ENCODE peak calls at places on chromosomes 5 and 9, in four cellular contexts. I, R, A and M are unnamed samples.

GRCh38 chr5:5156461-5157082 is 16.4 kb downstream of the ADAMTS16 start:
- DNase-seq in I (no peak), R (no peak), A (no peak), M (no peak)

GRCh38 chr9:136720251-136720886 is 8.0 kb downstream of the DIPK1B start:
- DNase-seq in R (no peak), A (no peak), I (peak; percentile 51), M (peak; percentile 49)

GRCh38 chr9:77896269-77897245 is 135.1 kb downstream of the GNAQ start:
- DNase-seq in R (no peak), I (no peak), A (no peak), M (no peak)

GRCh38 chr5:10434392-10434791 is 7.3 kb upstream of the ROPN1L start:
- DNase-seq in I (no peak), R (peak; percentile 68), A (no peak), M (no peak)

GRCh38 chr5:14849516-14850294 is 21.9 kb downstream of the ANKH start:
- DNase-seq in I (no peak), R (no peak), A (peak; percentile 22), M (no peak)

GRCh38 chr5:5615569-5615968 is 193.1 kb downstream of the ICE1 start:
- DNase-seq in I (no peak), R (no peak), A (no peak), M (no peak)

GRCh38 chr9:136996361-136997281 is at the start of gene CLIC3:
- DNase-seq in I (no peak), A (peak; percentile 39), R (no peak), M (no peak)

GRCh38 chr5:59640411-59640810 is 253.1 kb downstream of the PDE4D start:
- DNase-seq in R (no peak), I (peak; percentile 18), A (no peak), M (no peak)

GRCh38 chr5:151105561-151105960 is 24.7 kb upstream of the TNIP1 start:
- DNase-seq in I (no peak), R (no peak), A (no peak), M (no peak)

GRCh38 chr5:155128786-155129512 is 115.4 kb downstream of the KIF4B start:
- DNase-seq in R (no peak), A (no peak), I (no peak), M (no peak)

GRCh38 chr9:135663451-135663770 is 302 bp downstream of the LCN9 start:
- DNase-seq in R (no peak), I (no peak), A (no peak), M (no peak)

GRCh38 chr5:2759696-2760461 is 8.4 kb upstream of the IRX2 start:
- DNase-seq in I (no peak), A (no peak), R (no peak), M (no peak)

GRCh38 chr5:128464596-128464995 is 73.4 kb downstream of the FBN2 start:
- DNase-seq in I (peak; percentile 20), A (no peak), R (no peak), M (no peak)

GRCh38 chr9:35605336-35606137 is 475 bp downstream of the TESK1 start:
- DNase-seq in I (no peak), R (no peak), A (peak; percentile 52), M (peak; percentile 38)

DNA sequence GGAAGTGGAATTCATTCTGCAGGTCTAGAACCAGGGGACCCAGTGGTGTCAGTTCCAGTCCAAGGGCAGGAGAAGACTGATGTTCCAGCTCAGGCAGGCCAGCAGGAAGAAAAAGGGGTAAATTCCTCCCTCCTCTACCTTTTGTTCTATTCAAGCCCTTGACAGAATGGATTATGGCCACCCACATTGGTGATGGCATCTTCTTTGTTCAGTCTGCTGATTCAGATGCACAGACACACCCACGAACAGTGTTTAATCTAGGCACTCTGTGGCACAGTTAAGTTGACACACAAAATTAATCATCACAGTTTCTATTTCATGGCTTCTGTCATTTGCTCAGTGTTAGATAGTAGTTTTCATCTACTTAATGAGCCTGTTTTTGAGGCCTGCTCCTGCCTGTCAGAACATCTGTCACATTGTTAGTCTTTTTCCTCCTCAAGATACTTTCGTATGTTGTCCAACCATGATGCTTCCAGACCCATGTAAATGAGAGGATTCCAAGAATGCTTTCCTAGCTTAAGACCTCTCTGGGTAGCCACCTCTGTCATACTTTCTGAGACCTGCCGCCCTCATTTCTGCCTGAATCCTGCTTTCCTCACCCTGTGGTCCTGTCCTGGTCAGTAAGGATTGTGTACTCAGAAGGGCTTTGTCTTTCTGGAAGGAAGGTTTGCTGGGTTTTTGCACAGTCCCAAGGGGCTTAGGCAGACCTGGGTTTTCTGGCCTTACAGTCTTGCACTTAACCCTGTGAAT is 72.5 kb downstream of the SPIN1 start:
- DNase-seq in I (no peak), A (peak; percentile 30), R (no peak), M (no peak)
- H3K4me1 ChIP-seq in I (no peaks in the 10 kb centered on the region), A (peaks cover 13% of the 10 kb centered on the region), R (peaks cover 4% of the 10 kb centered on the region), M (peaks cover 22% of the 10 kb centered on the region)

GRCh38 chr5:39058984-39059565 is 15.1 kb downstream of the RICTOR start:
- DNase-seq in A (no peak), I (no peak), R (no peak), M (no peak)
- H3K27ac ChIP-seq in A (no peak overlapping the region), I (peak overlapping the region; percentile 48), R (no peak overlapping the region), M (no peak overlapping the region)

GRCh38 chr5:115601709-115602584 is at the start of gene TICAM2:
- DNase-seq in R (peak; percentile 69), A (peak; percentile 84), I (peak; percentile 70), M (peak; percentile 74)
- TF ChIP-seq CTCF in R (peak; percentile 9), A (peak; percentile 37), I (peak; percentile 64), M (no peak)

GRCh38 chr5:149528661-149529060 is 22.6 kb downstream of the CSNK1A1 start:
- DNase-seq in I (no peak), R (no peak), A (no peak), M (no peak)
- H3K4me1 ChIP-seq in I (peaks cover 100% of the 10 kb centered on the region), R (peaks cover 5% of the 10 kb centered on the region), A (peaks cover 46% of the 10 kb centered on the region), M (peaks cover 32% of the 10 kb centered on the region)

GRCh38 chr9:737400-738120 is 103.9 kb upstream of the DMRT1 start:
- DNase-seq in R (no peak), A (no peak), I (no peak), M (no peak)
- H3K27ac ChIP-seq in R (peak overlapping the region; percentile 87), A (no peak overlapping the region), I (peak overlapping the region; percentile 94), M (peak overlapping the region; percentile 61)

GRCh38 chr5:78837836-78838235 is 147.3 kb downstream of the ARSB start:
- DNase-seq in R (no peak), I (no peak), A (no peak), M (no peak)
- TF ChIP-seq CTCF in R (no peak), I (no peak), A (no peak), M (no peak)

DNA sequence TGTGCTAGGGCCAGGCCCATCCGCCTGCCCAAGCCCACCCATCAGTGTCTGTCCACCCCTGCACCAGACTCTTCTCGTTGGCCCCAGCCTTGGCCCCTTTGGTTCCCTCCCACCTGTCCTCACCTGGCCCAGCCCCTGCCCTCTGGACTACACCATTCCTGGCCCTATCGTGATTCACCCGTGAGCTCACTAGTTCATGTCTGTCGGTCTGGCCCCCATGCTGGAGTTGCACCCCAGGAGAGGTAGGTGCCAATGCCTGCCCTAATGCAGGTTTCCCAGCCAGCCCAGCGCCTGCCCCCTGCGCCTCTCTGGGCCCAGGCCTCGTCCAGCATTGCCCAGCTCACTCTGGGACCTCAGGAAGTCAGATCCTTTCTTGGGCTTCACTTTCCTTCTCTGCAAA is 115.4 kb upstream of the LMX1B start:
- DNase-seq in R (no peak), A (no peak), I (no peak), M (no peak)
- H3K4me1 ChIP-seq in R (no peaks in the 10 kb centered on the region), A (peaks cover 2% of the 10 kb centered on the region), I (peaks cover 30% of the 10 kb centered on the region), M (peaks cover 7% of the 10 kb centered on the region)

GRCh38 chr5:132779961-132780360 is 2.9 kb upstream of the SEPTIN8 start:
- DNase-seq in R (no peak), A (no peak), I (no peak), M (no peak)

GRCh38 chr5:132780577-132780976 is 3.5 kb upstream of the SEPTIN8 start:
- DNase-seq in A (no peak), I (no peak), R (no peak), M (no peak)

GRCh38 chr5:132782101-132782500 is 5.1 kb upstream of the SEPTIN8 start:
- DNase-seq in R (peak; percentile 25), A (no peak), I (no peak), M (no peak)

GRCh38 chr5:132778856-132779255 is 1.8 kb upstream of the SEPTIN8 start:
- DNase-seq in I (no peak), R (no peak), A (no peak), M (no peak)

GRCh38 chr5:132781029-132781428 is 4.0 kb upstream of the SEPTIN8 start:
- DNase-seq in I (no peak), A (no peak), R (no peak), M (no peak)
- H3K27ac ChIP-seq in I (no peak overlapping the region), A (no peak overlapping the region), R (no peak overlapping the region), M (no peak overlapping the region)

DNA sequence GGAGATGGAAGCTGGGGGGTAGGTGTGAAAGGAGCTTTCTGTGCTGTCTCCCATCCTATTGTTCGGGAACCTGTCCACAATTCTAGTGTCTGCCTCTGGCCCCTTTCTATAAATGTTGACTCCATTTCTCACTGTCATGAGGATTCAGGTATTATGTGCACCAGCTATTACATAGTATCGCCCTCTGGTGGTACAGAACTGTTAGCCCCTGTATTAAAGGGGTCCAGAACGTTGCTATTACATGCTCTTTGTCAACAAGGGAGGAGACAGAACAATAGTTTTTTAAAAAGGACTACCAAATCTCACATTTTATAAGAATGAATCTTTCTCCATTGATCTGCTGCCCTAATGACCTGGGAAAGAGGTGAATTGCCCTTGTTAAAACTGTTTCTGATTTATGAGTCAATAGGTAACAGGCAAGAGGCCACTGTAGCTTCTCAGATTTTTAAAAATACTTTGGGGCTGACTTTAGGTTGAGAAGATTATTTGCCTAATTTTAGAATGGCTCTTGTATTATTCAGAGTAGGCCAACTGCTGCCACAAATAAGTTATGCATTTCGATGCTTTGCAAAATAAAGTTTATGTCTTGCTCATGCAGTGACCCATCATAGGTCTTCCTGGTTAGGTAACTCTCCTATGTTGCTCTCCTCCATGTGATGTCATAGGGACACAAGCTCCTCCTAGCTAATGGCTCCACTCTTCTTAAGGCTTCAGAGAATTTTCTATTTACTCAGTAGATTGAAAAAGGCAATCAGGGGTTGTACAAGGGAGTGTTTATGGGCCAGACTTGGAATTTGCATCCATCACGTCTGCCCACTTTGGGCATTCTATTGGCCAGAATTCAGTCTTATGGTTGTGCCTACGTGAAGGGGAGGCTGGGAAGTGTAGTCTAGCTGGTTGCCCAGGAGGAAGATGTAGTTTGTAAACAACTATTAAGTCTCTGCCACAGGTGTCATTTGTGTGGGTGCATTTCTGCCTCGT is 20.8 kb downstream of the DCANP1 start:
- DNase-seq in I (no peak), R (peak; percentile 58), A (peak; percentile 82), M (peak; percentile 43)
- TF ChIP-seq CTCF in I (peak; percentile 81), R (peak; percentile 81), A (peak; percentile 82), M (no peak)

GRCh38 chr9:653856-654387 is 187.6 kb upstream of the DMRT1 start:
- DNase-seq in A (no peak), I (no peak), R (no peak), M (no peak)

GRCh38 chr9:651372-651771 is 190.1 kb upstream of the DMRT1 start:
- DNase-seq in R (no peak), A (no peak), I (no peak), M (no peak)

GRCh38 chr9:653421-653820 is 188.1 kb upstream of the DMRT1 start:
- DNase-seq in I (no peak), R (no peak), A (no peak), M (no peak)

GRCh38 chr9:650362-650761 is 191.1 kb upstream of the DMRT1 start:
- DNase-seq in A (peak; percentile 80), R (no peak), I (no peak), M (no peak)

DNA sequence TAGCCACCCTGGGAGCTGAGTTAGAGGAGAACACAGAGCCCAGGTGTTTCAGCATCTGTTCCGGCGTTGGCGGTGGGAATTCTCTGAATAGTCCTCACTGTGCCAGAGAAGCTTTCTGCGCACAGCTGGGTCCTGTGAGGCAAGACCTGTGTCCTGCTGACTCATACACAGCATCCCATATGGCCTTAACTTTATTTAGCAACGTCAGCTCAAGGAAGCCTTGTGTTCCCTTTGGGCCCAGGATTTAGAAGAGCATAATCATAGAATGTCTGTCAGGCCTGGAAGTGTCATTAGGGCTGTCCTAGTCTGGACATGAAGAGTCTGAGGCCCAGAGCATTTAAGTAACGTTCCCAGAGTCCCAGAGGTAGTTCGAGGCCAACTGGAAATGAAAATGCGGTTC is 188.6 kb upstream of the DMRT1 start:
- DNase-seq in I (peak; percentile 71), R (peak; percentile 34), A (no peak), M (no peak)
- H3K4me1 ChIP-seq in I (peaks cover 95% of the 10 kb centered on the region), R (peaks cover 3% of the 10 kb centered on the region), A (peaks cover 52% of the 10 kb centered on the region), M (peaks cover 18% of the 10 kb centered on the region)